ENCODE peak calls at places on chromosomes 13 and 19, in six cellular contexts. Z is esophagus squamous epithelium; K is fibroblast of lung; F is foreskin fibroblast; M is type B pancreatic cell; H is CD4-positive, alpha-beta T cell. A is an unnamed sample.

GRCh38 chr13:71034018-71034417 is 833.0 kb downstream of the DACH1 start:
- DNase-seq in Z (no peak), K (no peak), H (no peak), M (no peak), F (no peak), A (no peak)

GRCh38 chr19:3857449-3858003 is 11.3 kb downstream of the ZFR2 start:
- DNase-seq in H (no peak), F (no peak), M (no peak), Z (no peak), K (no peak), A (no peak)

GRCh38 chr19:33879818-33880575 is 83.3 kb downstream of the KCTD15 start:
- DNase-seq in M (no peak), Z (no peak), F (no peak), H (no peak), K (no peak), A (no peak)

GRCh38 chr19:48540110-48540509 is 11.9 kb upstream of the SULT2B1 start:
- DNase-seq in Z (no peak), H (no peak), K (no peak), F (no peak), M (no peak), A (no peak)

GRCh38 chr19:1744133-1744665 is 9.1 kb upstream of the ONECUT3 start:
- DNase-seq in K (no peak), H (no peak), Z (no peak), F (no peak), M (no peak), A (no peak)

GRCh38 chr19:32318884-32319520 is 26.4 kb upstream of the ZNF507 start:
- DNase-seq in F (no peak), M (no peak), K (no peak), H (no peak), Z (no peak), A (no peak)

GRCh38 chr19:40594657-40595077 is 6.5 kb upstream of the LTBP4 start:
- DNase-seq in Z (no peak), F (peak), M (no peak), H (no peak), K (peak), A (no peak)

GRCh38 chr13:45584816-45585215 is 30.7 kb downstream of the ERICH6B start:
- DNase-seq in H (no peak), F (no peak), M (no peak), Z (no peak), K (no peak), A (no peak)

DNA sequence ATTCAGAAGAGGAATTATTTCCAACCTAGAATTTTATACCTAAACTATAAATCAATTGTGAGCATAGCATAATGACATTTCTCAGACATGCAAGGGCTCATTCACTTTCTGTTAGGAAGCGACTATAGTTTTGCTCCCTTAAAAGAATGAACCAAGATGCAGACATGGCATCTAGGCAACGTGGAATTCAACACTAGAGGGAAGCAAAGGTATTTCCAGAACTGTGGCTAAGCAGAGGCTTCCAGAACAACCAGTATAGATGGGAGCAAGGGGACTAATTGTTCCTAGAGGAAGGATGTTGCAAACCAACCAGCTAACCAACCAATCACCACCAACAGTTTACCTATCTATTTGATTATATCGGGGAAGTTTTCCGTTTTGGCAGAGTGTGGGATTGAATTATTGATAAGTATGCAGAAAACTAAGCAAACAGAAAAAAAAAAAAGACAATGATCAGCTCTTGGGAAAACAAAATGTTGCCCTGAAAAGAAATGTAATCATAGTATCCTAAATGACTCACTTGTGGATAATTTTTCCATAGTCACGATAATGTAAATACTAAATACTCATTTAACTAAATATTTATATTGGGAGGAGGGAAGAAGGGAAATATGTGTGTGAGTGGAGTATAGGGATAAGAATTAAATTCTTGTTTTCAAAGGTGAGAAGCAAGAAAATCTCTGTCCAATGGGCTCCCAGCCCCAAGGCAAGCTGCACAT is 21.1 kb downstream of the ARL11 start:
- DNase-seq in M (no peak), Z (no peak), K (peak), H (no peak), F (no peak), A (no peak)
- TF ChIP-seq CTCF in M (peak), Z (no peak), K (peak), H (no peak), F (peak), A (no peak)

GRCh38 chr19:7197760-7198696 is 96.2 kb downstream of the INSR start:
- DNase-seq in Z (peak), H (peak), F (peak), M (peak), K (peak), A (peak)
- TF ChIP-seq CTCF in Z (no peak), H (no peak), F (no peak), M (peak), K (peak), A (no peak)

GRCh38 chr13:89470901-89471300 is 1799.7 kb downstream of the SLITRK5 start:
- DNase-seq in F (no peak), H (no peak), K (no peak), M (no peak), Z (no peak), A (no peak)

GRCh38 chr13:89468081-89468480 is 1796.9 kb downstream of the SLITRK5 start:
- DNase-seq in K (no peak), F (no peak), Z (no peak), H (no peak), M (no peak), A (no peak)

DNA sequence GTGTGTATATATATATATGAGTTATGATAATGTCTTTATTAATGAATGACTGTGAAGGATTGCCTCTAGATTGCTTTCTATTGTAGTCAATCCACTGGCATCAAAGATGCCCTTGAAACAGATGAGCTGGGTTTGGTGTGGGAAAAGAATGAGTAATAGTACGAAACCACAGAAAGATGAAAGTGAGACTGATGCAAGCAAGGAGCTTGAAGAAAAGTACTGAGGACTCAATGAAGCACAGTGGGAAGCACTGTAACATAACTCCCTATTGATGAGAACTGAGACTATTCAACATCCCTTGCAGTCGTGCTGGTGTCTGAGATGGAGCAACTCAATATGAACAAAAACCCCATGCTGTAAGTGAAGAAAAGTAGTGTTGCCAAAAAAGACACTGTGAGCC is 1794.2 kb downstream of the SLITRK5 start:
- DNase-seq in Z (no peak), H (no peak), F (no peak), K (peak), M (no peak), A (no peak)
- TF ChIP-seq CTCF in Z (no peak), H (no peak), F (no peak), K (no peak), M (no peak), A (no peak)

GRCh38 chr19:9009935-9010651 is at the start of gene MUC16:
- DNase-seq in Z (no peak), H (no peak), K (no peak), M (no peak), F (no peak), A (no peak)
- TF ChIP-seq CTCF in Z (no peak), H (no peak), K (no peak), M (no peak), F (no peak), A (no peak)

GRCh38 chr19:39533003-39533512 is 406 bp upstream of the EID2B start:
- DNase-seq in F (no peak), H (no peak), K (no peak), M (no peak), Z (no peak), A (no peak)
- TF ChIP-seq CTCF in F (no peak), H (peak), K (no peak), M (no peak), Z (no peak), A (no peak)

GRCh38 chr19:20276011-20276738 is 109.2 kb downstream of the ZNF486 start:
- DNase-seq in F (no peak), K (no peak), M (no peak), H (no peak), Z (no peak), A (no peak)
- TF ChIP-seq CTCF in F (no peak), K (no peak), M (no peak), H (no peak), Z (no peak), A (no peak)

DNA sequence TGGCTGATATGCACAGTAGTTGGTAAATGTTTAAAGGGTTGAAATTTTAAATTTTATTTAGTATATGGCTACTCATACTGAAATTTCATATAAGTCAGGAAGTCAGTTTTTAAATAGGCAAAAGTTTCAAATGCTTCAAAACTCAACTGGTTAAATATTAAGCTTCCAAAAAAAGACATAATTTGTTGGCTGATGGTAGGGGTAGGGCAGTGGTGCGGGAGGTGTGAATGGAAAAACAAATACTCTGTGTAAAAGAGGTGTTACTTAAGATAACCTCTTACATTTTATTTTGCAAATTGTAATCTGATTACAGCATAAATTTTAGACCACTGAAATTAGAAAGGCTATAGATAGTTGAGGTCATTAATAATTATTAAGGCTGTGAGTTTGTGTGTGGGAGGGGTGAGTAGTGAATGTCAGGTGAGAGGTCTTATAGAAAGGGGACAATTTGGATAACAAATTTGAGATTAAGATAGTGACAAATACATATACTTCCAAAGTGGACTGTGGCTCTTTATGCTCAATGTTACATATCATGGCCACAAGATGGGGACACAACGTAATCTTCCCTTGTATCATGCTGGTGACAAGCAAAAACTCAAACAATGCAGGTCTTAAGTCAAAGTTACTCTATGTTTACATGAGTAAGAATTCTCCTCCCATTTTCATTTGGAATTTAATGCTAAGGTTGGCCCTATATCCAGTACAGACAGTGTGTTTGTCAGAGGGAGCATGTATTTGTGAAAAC is 36.6 kb upstream of the OXGR1 start:
- DNase-seq in M (no peak), F (peak), H (no peak), Z (no peak), K (peak), A (no peak)
- TF ChIP-seq CTCF in M (peak), F (peak), H (no peak), Z (no peak), K (peak), A (no peak)

GRCh38 chr19:13334801-13335481 is 171.3 kb downstream of the CACNA1A start:
- DNase-seq in H (no peak), Z (no peak), K (no peak), M (no peak), F (no peak), A (no peak)

GRCh38 chr19:13343514-13343913 is 162.8 kb downstream of the CACNA1A start:
- DNase-seq in F (no peak), K (no peak), H (no peak), Z (no peak), M (no peak), A (no peak)

GRCh38 chr19:13342672-13343071 is 163.6 kb downstream of the CACNA1A start:
- DNase-seq in F (no peak), M (no peak), H (no peak), Z (no peak), K (no peak), A (no peak)

GRCh38 chr19:13337181-13337580 is 169.1 kb downstream of the CACNA1A start:
- DNase-seq in H (no peak), K (no peak), F (no peak), M (no peak), Z (no peak), A (no peak)

DNA sequence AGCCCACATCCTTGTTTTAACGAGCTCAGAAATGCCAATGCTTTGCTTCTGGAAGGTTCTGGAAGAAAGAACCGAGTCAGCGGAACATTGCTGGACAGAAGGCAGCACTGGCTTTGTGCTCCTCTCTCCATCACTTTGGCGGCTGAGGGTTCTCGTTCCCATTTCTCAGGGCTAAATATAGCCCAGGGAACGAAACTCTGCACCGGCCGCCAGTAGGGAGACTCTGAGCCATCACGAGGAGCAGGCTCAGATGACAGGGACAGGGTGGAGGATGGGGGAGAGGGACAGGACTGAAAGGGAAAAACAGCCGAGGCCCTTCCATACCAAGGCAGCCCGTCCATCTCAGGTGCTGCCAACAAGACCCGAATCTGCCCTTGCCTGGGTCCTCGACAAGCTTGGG is 166.4 kb downstream of the CACNA1A start:
- DNase-seq in M (no peak), F (no peak), Z (no peak), H (no peak), K (no peak), A (no peak)
- TF ChIP-seq CTCF in M (no peak), F (no peak), Z (no peak), H (no peak), K (no peak), A (no peak)

A was measured in activated B cell treated with CpG ODN at 0.5 μM for 24 hours.